ENCODE peak calls at places on chromosomes 13 and 19, in ten cellular contexts. L is K562, V is breast epithelium, E is HCT116, B is HL-60, G is SK-N-SH, C is GM12892, W is stomach, J is transverse colon, X is vagina. P is an unnamed sample.

GRCh38 chr13:98507060-98507797 is 69.7 kb downstream of the STK24 start:
- DNase-seq in L (no peak), V (peak), E (no peak), B (no peak), G (peak), C (no peak), W (peak), J (peak), X (no peak), P (no peak)

GRCh38 chr13:75357576-75358295 is 124.2 kb downstream of the TBC1D4 start:
- DNase-seq in L (peak), V (no peak), E (peak), B (peak), G (peak), C (peak), W (no peak), J (no peak), X (no peak), P (peak)

GRCh38 chr13:105502193-105502592 is 1033.3 kb downstream of the EFNB2 start:
- DNase-seq in L (no peak), V (no peak), E (no peak), B (no peak), G (no peak), C (no peak), W (no peak), J (no peak), X (no peak), P (no peak)

GRCh38 chr13:91297503-91297902 is 50.0 kb upstream of the MIR17HG start:
- DNase-seq in L (no peak), V (no peak), E (no peak), B (no peak), G (no peak), C (no peak), W (no peak), J (no peak), X (no peak), P (no peak)

GRCh38 chr13:106277483-106278154 is 257.8 kb downstream of the EFNB2 start:
- DNase-seq in L (no peak), V (no peak), E (no peak), B (no peak), G (no peak), C (no peak), W (no peak), J (no peak), X (no peak), P (no peak)

GRCh38 chr19:6765738-6766356 is 1.4 kb downstream of the SH2D3A start:
- DNase-seq in L (no peak), V (peak), E (peak), B (peak), G (no peak), C (no peak), W (peak), J (peak), X (no peak), P (no peak)

GRCh38 chr19:771332-771785 is 20.4 kb downstream of the MISP start:
- DNase-seq in L (peak), V (no peak), E (peak), B (peak), G (peak), C (peak), W (no peak), J (no peak), X (no peak), P (no peak)

GRCh38 chr13:42762917-42763316 is 18.5 kb upstream of the FAM216B start:
- DNase-seq in L (no peak), V (no peak), E (no peak), B (no peak), G (no peak), C (no peak), W (no peak), J (no peak), X (no peak), P (no peak)

GRCh38 chr19:33734913-33735312 is 61.8 kb upstream of the KCTD15 start:
- DNase-seq in L (no peak), V (peak), E (no peak), B (no peak), G (peak), C (no peak), W (no peak), J (no peak), X (no peak), P (no peak)

GRCh38 chr19:53994811-53995210 is 3.4 kb downstream of the CACNG6 start:
- DNase-seq in L (no peak), V (no peak), E (no peak), B (no peak), G (no peak), C (no peak), W (no peak), J (no peak), X (no peak), P (no peak)

GRCh38 chr19:49590071-49590970 is 661 bp upstream of the PRR12 start:
- DNase-seq in L (peak), V (peak), E (peak), B (peak), G (peak), C (peak), W (peak), J (peak), X (peak), P (peak)

GRCh38 chr19:44646049-44646416 is 2.3 kb downstream of the PVR start:
- DNase-seq in L (no peak), V (no peak), E (no peak), B (no peak), G (no peak), C (no peak), W (no peak), J (no peak), X (no peak), P (no peak)

GRCh38 chr13:77306458-77306857 is 20.4 kb downstream of the MYCBP2 start:
- DNase-seq in L (no peak), V (no peak), E (no peak), B (no peak), G (no peak), C (no peak), W (no peak), J (no peak), X (no peak), P (no peak)

GRCh38 chr13:40522234-40522633 is 144.2 kb downstream of the FOXO1 start:
- DNase-seq in L (no peak), V (no peak), E (no peak), B (no peak), G (no peak), C (no peak), W (no peak), J (no peak), X (no peak), P (no peak)

GRCh38 chr19:7871280-7871529 is 3.0 kb downstream of the PRR36 start:
- DNase-seq in L (no peak), V (no peak), E (no peak), B (no peak), G (no peak), C (no peak), W (no peak), J (no peak), X (no peak), P (no peak)

GRCh38 chr13:37106642-37107041 is 1.2 kb upstream of the CSNK1A1L start:
- DNase-seq in L (no peak), V (no peak), E (no peak), B (no peak), G (no peak), C (no peak), W (no peak), J (no peak), X (no peak), P (no peak)

GRCh38 chr13:72122661-72123060 is 255.7 kb upstream of the DACH1 start:
- DNase-seq in L (no peak), V (no peak), E (no peak), B (no peak), G (no peak), C (no peak), W (no peak), J (no peak), X (no peak), P (no peak)

GRCh38 chr19:17671906-17672305 is 16.2 kb downstream of the UNC13A start:
- DNase-seq in L (peak), V (no peak), E (peak), B (peak), G (peak), C (no peak), W (no peak), J (no peak), X (no peak), P (no peak)

GRCh38 chr19:46404039-46404883 is 9.1 kb downstream of the CCDC8 start:
- DNase-seq in L (peak), V (peak), E (no peak), B (peak), G (no peak), C (no peak), W (peak), J (peak), X (no peak), P (no peak)

GRCh38 chr19:28700176-28700575 is 512.8 kb downstream of the UQCRFS1 start:
- DNase-seq in L (no peak), V (no peak), E (no peak), B (no peak), G (no peak), C (no peak), W (no peak), J (no peak), X (no peak), P (no peak)

GRCh38 chr13:86585826-86586225 is 786.6 kb upstream of the SLITRK6 start:
- DNase-seq in L (no peak), V (no peak), E (no peak), B (no peak), G (no peak), C (no peak), W (no peak), J (peak), X (no peak), P (no peak)

GRCh38 chr13:25203256-25203794 is 31.2 kb upstream of the AMER2 start:
- DNase-seq in L (no peak), V (no peak), E (no peak), B (no peak), G (no peak), C (no peak), W (no peak), J (no peak), X (no peak), P (no peak)

GRCh38 chr13:106597759-106598395 is 29.9 kb upstream of the ARGLU1 start:
- DNase-seq in L (no peak), V (no peak), E (no peak), B (no peak), G (no peak), C (no peak), W (no peak), J (no peak), X (no peak), P (no peak)

GRCh38 chr13:94546071-94546839 is 49.7 kb downstream of the TGDS start:
- DNase-seq in L (no peak), V (no peak), E (no peak), B (no peak), G (no peak), C (no peak), W (no peak), J (no peak), X (no peak), P (no peak)

GRCh38 chr13:90355162-90355751 is 992.2 kb upstream of the MIR17HG start:
- DNase-seq in L (no peak), V (no peak), E (no peak), B (no peak), G (no peak), C (no peak), W (no peak), J (no peak), X (no peak), P (no peak)

GRCh38 chr19:48627865-48628314 is 8.6 kb downstream of the SPHK2 start:
- DNase-seq in L (no peak), V (no peak), E (no peak), B (no peak), G (no peak), C (no peak), W (no peak), J (no peak), X (no peak), P (no peak)

GRCh38 chr19:36891768-36892357 is 24.2 kb downstream of the ZNF829 start:
- DNase-seq in L (no peak), V (no peak), E (no peak), B (no peak), G (no peak), C (no peak), W (no peak), J (no peak), X (no peak), P (no peak)

GRCh38 chr19:16161848-16162247 is 11.5 kb downstream of the CIB3 start:
- DNase-seq in L (no peak), V (no peak), E (peak), B (no peak), G (no peak), C (no peak), W (no peak), J (no peak), X (no peak), P (no peak)

GRCh38 chr19:7534531-7534980 is 961 bp upstream of the PNPLA6 start:
- DNase-seq in L (peak), V (peak), E (no peak), B (no peak), G (peak), C (no peak), W (peak), J (peak), X (no peak), P (no peak)

GRCh38 chr13:114179087-114179658 is at the start of gene CFAP97D2:
- DNase-seq in L (no peak), V (no peak), E (no peak), B (no peak), G (no peak), C (no peak), W (no peak), J (no peak), X (no peak), P (no peak)

GRCh38 chr13:71873418-71874276 is 6.6 kb upstream of the DACH1 start:
- DNase-seq in L (no peak), V (no peak), E (no peak), B (no peak), G (no peak), C (no peak), W (no peak), J (no peak), X (no peak), P (no peak)

GRCh38 chr13:101150998-101151397 is 265.3 kb downstream of the NALCN start:
- DNase-seq in L (no peak), V (no peak), E (no peak), B (no peak), G (peak), C (no peak), W (no peak), J (no peak), X (no peak), P (no peak)
- TF ChIP-seq POLR2AphosphoS5 in L (no peak), V (no peak), E (no peak), B (no peak), G (no peak), C (no peak), W (no peak), J (no peak), X (no peak), P (no peak)

GRCh38 chr13:45385320-45385719 is 32.9 kb downstream of the SLC25A30 start:
- DNase-seq in L (no peak), V (no peak), E (no peak), B (no peak), G (no peak), C (no peak), W (no peak), J (no peak), X (no peak), P (no peak)

GRCh38 chr13:45381196-45381595 is 37.0 kb downstream of the SLC25A30 start:
- DNase-seq in L (no peak), V (peak), E (no peak), B (no peak), G (no peak), C (no peak), W (no peak), J (no peak), X (no peak), P (no peak)

GRCh38 chr13:45385912-45386311 is 32.3 kb downstream of the SLC25A30 start:
- DNase-seq in L (no peak), V (no peak), E (no peak), B (peak), G (no peak), C (no peak), W (no peak), J (no peak), X (no peak), P (no peak)

DNA sequence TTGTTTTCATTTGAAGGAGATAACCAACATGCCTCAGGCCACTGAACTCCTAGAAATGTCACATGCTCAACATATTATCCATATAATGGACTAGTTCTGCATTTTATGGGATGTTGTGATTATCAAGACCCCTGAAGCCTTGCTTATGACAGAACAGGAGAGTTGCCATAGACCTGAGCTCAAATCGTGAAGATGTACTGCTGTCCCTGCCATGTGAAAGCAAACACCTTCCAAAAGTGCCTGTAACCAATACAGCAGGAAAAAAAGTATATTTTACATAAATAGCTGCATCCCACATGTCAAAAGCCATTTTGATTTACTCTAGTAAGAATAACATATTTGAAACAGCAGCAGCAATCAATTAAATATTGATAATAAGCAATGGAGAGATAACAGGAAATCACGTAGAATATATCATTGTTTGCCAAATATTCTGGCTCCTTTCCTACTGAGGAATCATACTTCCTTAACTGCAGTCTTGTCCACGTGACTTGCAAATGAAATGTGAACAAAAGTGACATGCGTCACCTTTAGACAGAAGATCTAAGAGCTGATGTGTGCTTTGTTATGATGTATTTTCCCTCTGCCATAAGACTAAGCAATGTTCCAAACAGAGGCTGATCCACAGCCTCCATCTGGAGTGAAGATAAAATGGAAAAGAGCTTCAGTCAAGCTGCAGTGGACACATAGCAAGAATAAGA is 33.5 kb downstream of the SLC25A30 start:
- DNase-seq in L (no peak), V (no peak), E (no peak), B (no peak), G (no peak), C (no peak), W (no peak), J (no peak), X (no peak), P (no peak)
- TF ChIP-seq POLR2AphosphoS5 in L (no peak), V (no peak), E (no peak), B (no peak), G (no peak), C (no peak), W (no peak), J (no peak), X (no peak), P (no peak)

GRCh38 chr19:13781547-13781946 is 7.3 kb downstream of the C19orf53 start:
- DNase-seq in L (peak), V (peak), E (peak), B (no peak), G (peak), C (no peak), W (peak), J (peak), X (no peak), P (no peak)
- TF ChIP-seq POLR2AphosphoS5 in L (no peak), V (peak), E (peak), B (no peak), G (peak), C (no peak), W (peak), J (peak), X (peak), P (no peak)

GRCh38 chr13:109786457-109787134 is at the start of gene IRS2:
- DNase-seq in L (peak), V (peak), E (peak), B (peak), G (peak), C (peak), W (peak), J (peak), X (peak), P (peak)
- TF ChIP-seq POLR2AphosphoS5 in L (peak), V (peak), E (peak), B (peak), G (peak), C (no peak), W (peak), J (peak), X (peak), P (no peak)

DNA sequence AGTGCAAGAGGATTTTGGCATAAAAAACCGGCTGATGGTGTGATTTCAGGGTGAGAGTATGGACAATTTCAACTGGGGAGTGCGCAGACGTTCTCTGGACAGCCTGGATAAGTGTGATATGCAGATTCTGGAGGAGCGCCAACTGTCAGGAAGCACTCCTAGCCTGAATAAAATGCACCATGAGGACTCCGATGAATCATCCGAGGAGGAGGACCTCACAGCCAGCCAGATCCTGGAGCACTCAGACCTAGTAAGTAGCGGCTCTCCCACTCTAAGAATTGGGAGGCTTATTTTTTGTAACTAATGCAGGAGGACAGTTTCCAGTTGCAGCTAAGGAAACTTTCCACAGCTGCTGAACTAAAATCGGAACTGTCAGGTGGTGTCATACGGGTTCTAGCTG is 53.6 kb downstream of the ZAR1L start:
- DNase-seq in L (peak), V (no peak), E (no peak), B (no peak), G (peak), C (no peak), W (peak), J (peak), X (peak), P (no peak)
- TF ChIP-seq POLR2AphosphoS5 in L (peak), V (no peak), E (no peak), B (no peak), G (no peak), C (no peak), W (no peak), J (peak), X (no peak), P (no peak)

GRCh38 chr13:26996965-26997752 is 174.5 kb downstream of the USP12 start:
- DNase-seq in L (no peak), V (no peak), E (no peak), B (no peak), G (no peak), C (peak), W (no peak), J (peak), X (no peak), P (no peak)
- TF ChIP-seq POLR2AphosphoS5 in L (no peak), V (no peak), E (no peak), B (no peak), G (no peak), C (no peak), W (no peak), J (no peak), X (no peak), P (no peak)

GRCh38 chr13:24159362-24159761 is 1.2 kb upstream of the SPATA13 start:
- DNase-seq in L (no peak), V (no peak), E (no peak), B (no peak), G (no peak), C (no peak), W (no peak), J (no peak), X (no peak), P (no peak)
- TF ChIP-seq POLR2AphosphoS5 in L (no peak), V (no peak), E (no peak), B (no peak), G (no peak), C (no peak), W (no peak), J (no peak), X (no peak), P (no peak)

P was measured in GM12891.